ENCODE peak calls at places on chromosome 4, in five cellular contexts. C is fibroblast of lung, I is HepG2, A is PC-3, H is endothelial cell of umbilical vein. Q is an unnamed sample.

GRCh38 chr4:127776620-127777019 is 5.5 kb upstream of the HSPA4L start:
- DNase-seq in H (no peak), C (no peak), I (peak), A (peak), Q (no peak)

GRCh38 chr4:74426101-74426500 is 18.8 kb upstream of the AREG start:
- DNase-seq in H (no peak), I (no peak), A (no peak), C (peak), Q (no peak)

GRCh38 chr4:30471861-30472260 is 248.3 kb upstream of the PCDH7 start:
- DNase-seq in I (no peak), A (no peak), C (no peak), H (no peak), Q (no peak)

GRCh38 chr4:48912349-48912748 is 5.8 kb upstream of the OCIAD2 start:
- DNase-seq in H (no peak), I (no peak), A (no peak), C (no peak), Q (no peak)

GRCh38 chr4:137677851-137678250 is 145.6 kb upstream of the PCDH18 start:
- DNase-seq in A (peak), H (no peak), I (no peak), C (peak), Q (no peak)

GRCh38 chr4:64271601-64272081 is 137.6 kb downstream of the TECRL start:
- DNase-seq in C (no peak), A (peak), I (peak), H (no peak), Q (no peak)

GRCh38 chr4:108601517-108601916 is 18.9 kb upstream of the RPL34 start:
- DNase-seq in I (no peak), A (no peak), H (no peak), C (no peak), Q (no peak)

GRCh38 chr4:181770971-181771370 is 472.2 kb upstream of the TENM3 start:
- DNase-seq in I (no peak), C (no peak), A (no peak), H (no peak), Q (no peak)

GRCh38 chr4:74206088-74206826 is 48.3 kb downstream of the MTHFD2L start:
- DNase-seq in C (peak), A (no peak), H (no peak), I (no peak), Q (no peak)

GRCh38 chr4:100913685-100914084 is 395.9 kb upstream of the EMCN start:
- DNase-seq in I (no peak), H (no peak), A (no peak), C (no peak), Q (peak)

GRCh38 chr4:172707622-172708021 is 461.0 kb upstream of the GALNT7 start:
- DNase-seq in I (no peak), A (no peak), H (no peak), C (no peak), Q (no peak)

GRCh38 chr4:24643774-24644520 is 59.6 kb upstream of the DHX15 start:
- DNase-seq in A (peak), I (no peak), H (no peak), C (peak), Q (no peak)

GRCh38 chr4:47891928-47892327 is 22.5 kb downstream of the NFXL1 start:
- DNase-seq in A (no peak), H (no peak), I (no peak), C (no peak), Q (no peak)

GRCh38 chr4:86338989-86339388 is 20.9 kb downstream of the MAPK10 start:
- DNase-seq in I (no peak), A (peak), H (peak), C (peak), Q (no peak)

GRCh38 chr4:65482410-65482809 is 187.9 kb downstream of the EPHA5 start:
- DNase-seq in I (no peak), H (peak), A (peak), C (no peak), Q (no peak)

GRCh38 chr4:101211146-101211553 is 136.2 kb downstream of the PPP3CA start:
- DNase-seq in H (no peak), C (peak), I (peak), A (peak), Q (no peak)

GRCh38 chr4:151331276-151332042 is 6.1 kb upstream of the SH3D19 start:
- DNase-seq in H (no peak), I (peak), C (no peak), A (peak), Q (no peak)

GRCh38 chr4:123980736-123981285 is 584.2 kb downstream of the SPRY1 start:
- DNase-seq in A (no peak), H (peak), I (no peak), C (no peak), Q (no peak)

GRCh38 chr4:25953740-25954139 is 39.7 kb downstream of the SMIM20 start:
- DNase-seq in C (peak), A (peak), H (no peak), I (peak), Q (peak)
- TF ChIP-seq CTCF in C (peak), A (no peak), H (no peak), I (no peak), Q (no peak)

DNA sequence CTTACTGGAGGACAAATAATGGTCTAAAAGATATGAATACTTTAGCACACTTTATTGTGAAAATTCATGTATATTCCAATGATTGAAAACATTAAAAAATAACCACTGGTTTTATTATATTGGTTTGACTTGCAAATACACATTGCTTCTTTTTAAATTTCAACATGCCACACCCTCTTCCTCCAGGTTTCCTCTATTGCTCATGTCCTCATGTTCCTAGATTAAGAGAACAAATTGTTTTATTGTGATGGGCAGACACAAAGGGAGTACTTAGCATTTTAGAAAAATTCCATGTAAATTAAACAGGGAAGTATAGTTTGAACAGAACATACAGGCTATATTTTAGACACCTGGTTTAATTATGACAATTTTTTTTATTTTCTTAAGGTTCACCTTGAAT is 230.6 kb upstream of the GPRIN3 start:
- DNase-seq in C (no peak), H (peak), I (no peak), A (no peak), Q (no peak)
- TF ChIP-seq EZH2 in C (no peak), H (no peak), I (no peak), A (no peak), Q (no peak)

GRCh38 chr4:6109842-6110560 is 90.3 kb downstream of the JAKMIP1 start:
- DNase-seq in C (no peak), I (peak), A (peak), H (no peak), Q (peak)
- TF ChIP-seq CTCF in C (no peak), I (peak), A (peak), H (no peak), Q (peak)

DNA sequence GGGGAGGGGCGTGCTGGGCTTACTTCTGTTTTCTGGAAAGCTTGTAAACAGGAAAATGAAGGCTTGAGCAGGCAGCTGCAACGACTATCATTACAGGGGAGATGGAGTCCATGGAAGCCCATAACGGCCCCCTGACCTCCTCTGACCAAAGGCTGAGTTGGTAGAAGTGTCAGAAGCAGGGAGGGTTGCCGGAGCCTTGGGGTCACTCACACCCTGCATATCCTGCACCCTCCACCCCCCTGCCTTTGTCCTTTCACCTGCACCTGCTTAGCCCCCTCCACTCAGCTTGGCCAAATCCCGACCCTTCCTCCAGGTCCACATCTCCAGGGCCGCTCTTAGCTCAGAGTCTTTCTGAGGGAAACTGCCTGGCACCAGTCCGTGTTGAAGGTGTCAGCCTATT is 12.5 kb upstream of the MSX1 start:
- DNase-seq in H (no peak), A (no peak), I (no peak), C (no peak), Q (no peak)
- TF ChIP-seq EZH2 in H (no peak), A (no peak), I (no peak), C (no peak), Q (no peak)

Q was measured in neural progenitor cell.